ENCODE peak calls at places on chromosome 6, in ten cellular contexts. H, G, N, W, J, P, V, O, I and F are unnamed samples.

GRCh38 chr6:10355115-10355702 is 59.7 kb downstream of the TFAP2A start:
- DNase-seq in H (no peak), G (no peak), N (no peak), W (no peak), J (no peak), P (no peak), V (no peak), O (no peak), I (no peak), F (no peak)

GRCh38 chr6:42726485-42727083 is 4.2 kb upstream of the PRPH2 start:
- DNase-seq in H (peak; percentile 74), G (peak; percentile 51), N (peak; percentile 77), W (peak; percentile 61), J (peak; percentile 54), P (peak; percentile 76), V (peak; percentile 68), O (peak; percentile 90), I (peak; percentile 71), F (peak; percentile 86)

GRCh38 chr6:27178001-27178730 is 69.3 kb upstream of the PRSS16 start:
- DNase-seq in H (peak; percentile 71), G (peak; percentile 29), N (peak; percentile 87), W (peak; percentile 51), J (peak; percentile 51), P (peak; percentile 71), V (no peak), O (peak; percentile 84), I (no peak), F (peak; percentile 88)

GRCh38 chr6:20203561-20204528 is 8.4 kb downstream of the MBOAT1 start:
- DNase-seq in H (no peak), G (no peak), N (no peak), W (no peak), J (no peak), P (no peak), V (no peak), O (no peak), I (no peak), F (no peak)

GRCh38 chr6:160990847-160991410 is 640 bp upstream of the MAP3K4 start:
- DNase-seq in H (no peak), G (no peak), N (no peak), W (no peak), J (no peak), P (no peak), V (no peak), O (no peak), I (no peak), F (no peak)

GRCh38 chr6:138647006-138647405 is 126.6 kb upstream of the CCDC28A start:
- DNase-seq in H (no peak), G (no peak), N (no peak), W (no peak), J (no peak), P (no peak), V (no peak), O (peak; percentile 59), I (no peak), F (peak; percentile 73)

GRCh38 chr6:16184129-16184528 is 54.3 kb upstream of the GMPR start:
- DNase-seq in H (no peak), G (no peak), N (peak; percentile 81), W (no peak), J (no peak), P (no peak), V (no peak), O (no peak), I (no peak), F (peak; percentile 35)

GRCh38 chr6:32954983-32955802 is 2.3 kb upstream of the HLA-DMA start:
- DNase-seq in H (no peak), G (no peak), N (peak; percentile 89), W (no peak), J (no peak), P (peak; percentile 32), V (no peak), O (no peak), I (no peak), F (peak; percentile 31)

GRCh38 chr6:34462561-34462971 is 3.3 kb upstream of the PACSIN1 start:
- DNase-seq in H (no peak), G (no peak), N (peak; percentile 90), W (no peak), J (peak; percentile 62), P (no peak), V (no peak), O (no peak), I (no peak), F (peak; percentile 28)

GRCh38 chr6:26257272-26257671 is 107.7 kb upstream of the BTN3A2 start:
- DNase-seq in H (no peak), G (no peak), N (no peak), W (no peak), J (no peak), P (no peak), V (no peak), O (no peak), I (no peak), F (no peak)

GRCh38 chr6:157125531-157125930 is 197.8 kb downstream of the TMEM242 start:
- DNase-seq in H (no peak), G (no peak), N (no peak), W (no peak), J (no peak), P (no peak), V (no peak), O (no peak), I (no peak), F (no peak)

GRCh38 chr6:7953753-7954152 is 43.2 kb upstream of the TXNDC5 start:
- DNase-seq in H (no peak), G (no peak), N (no peak), W (no peak), J (no peak), P (no peak), V (no peak), O (no peak), I (no peak), F (no peak)

GRCh38 chr6:125871365-125871764 is 80.6 kb downstream of the NCOA7 start:
- DNase-seq in H (no peak), G (no peak), N (no peak), W (no peak), J (no peak), P (no peak), V (no peak), O (no peak), I (no peak), F (peak; percentile 20)

GRCh38 chr6:105317607-105318533 is 85.0 kb downstream of the PREP start:
- DNase-seq in H (no peak), G (no peak), N (peak; percentile 69), W (no peak), J (no peak), P (no peak), V (no peak), O (no peak), I (no peak), F (no peak)

GRCh38 chr6:49549691-49550412 is 616 bp upstream of the C6orf141 start:
- DNase-seq in H (peak; percentile 57), G (no peak), N (no peak), W (no peak), J (no peak), P (no peak), V (no peak), O (no peak), I (no peak), F (no peak)

GRCh38 chr6:47413752-47414516 is 63.7 kb upstream of the CD2AP start:
- DNase-seq in H (peak; percentile 48), G (no peak), N (no peak), W (peak; percentile 24), J (no peak), P (peak; percentile 51), V (peak; percentile 22), O (peak; percentile 55), I (peak; percentile 10), F (peak; percentile 63)

GRCh38 chr6:113696960-113697359 is 160.2 kb upstream of the MARCKS start:
- DNase-seq in H (no peak), G (no peak), N (no peak), W (no peak), J (no peak), P (no peak), V (no peak), O (no peak), I (no peak), F (peak; percentile 14)

GRCh38 chr6:45558858-45559257 is 181.1 kb upstream of the SUPT3H start:
- DNase-seq in H (no peak), G (no peak), N (no peak), W (no peak), J (no peak), P (no peak), V (no peak), O (no peak), I (no peak), F (no peak)

GRCh38 chr6:73739097-73739496 is 43.1 kb downstream of the CD109 start:
- DNase-seq in H (peak; percentile 75), G (no peak), N (no peak), W (no peak), J (no peak), P (peak; percentile 48), V (no peak), O (peak; percentile 66), I (no peak), F (peak; percentile 68)

GRCh38 chr6:159110013-159110412 is 59.2 kb upstream of the FNDC1 start:
- DNase-seq in H (peak; percentile 51), G (no peak), N (peak; percentile 87), W (no peak), J (no peak), P (peak; percentile 44), V (no peak), O (no peak), I (no peak), F (peak; percentile 53)

GRCh38 chr6:126033696-126034095 is 47.4 kb downstream of the TRMT11 start:
- DNase-seq in H (peak; percentile 32), G (no peak), N (peak; percentile 65), W (no peak), J (no peak), P (no peak), V (no peak), O (peak; percentile 88), I (no peak), F (peak; percentile 86)

GRCh38 chr6:7219310-7219709 is 93.7 kb downstream of the SSR1 start:
- DNase-seq in H (no peak), G (no peak), N (peak; percentile 45), W (no peak), J (no peak), P (no peak), V (no peak), O (no peak), I (no peak), F (peak; percentile 80)

GRCh38 chr6:54419885-54420284 is 111.6 kb downstream of the TINAG start:
- DNase-seq in H (no peak), G (no peak), N (no peak), W (no peak), J (no peak), P (no peak), V (no peak), O (peak; percentile 87), I (no peak), F (peak; percentile 87)

GRCh38 chr6:155807243-155807642 is 351.6 kb upstream of the NOX3 start:
- DNase-seq in H (no peak), G (no peak), N (no peak), W (no peak), J (no peak), P (no peak), V (no peak), O (no peak), I (no peak), F (no peak)

GRCh38 chr6:138296381-138296780 is 78.1 kb upstream of the PBOV1 start:
- DNase-seq in H (no peak), G (no peak), N (no peak), W (no peak), J (no peak), P (no peak), V (no peak), O (no peak), I (no peak), F (no peak)

GRCh38 chr6:34154668-34155447 is 9.0 kb upstream of the GRM4 start:
- DNase-seq in H (peak; percentile 63), G (peak; percentile 49), N (peak; percentile 94), W (peak; percentile 44), J (peak; percentile 26), P (peak; percentile 42), V (peak; percentile 95), O (no peak), I (no peak), F (peak; percentile 33)

GRCh38 chr6:111776236-111777189 is 96.7 kb downstream of the FYN start:
- DNase-seq in H (no peak), G (no peak), N (no peak), W (no peak), J (no peak), P (no peak), V (no peak), O (no peak), I (no peak), F (peak; percentile 49)

GRCh38 chr6:167553716-167554115 is 228.8 kb downstream of the TTLL2 start:
- DNase-seq in H (no peak), G (no peak), N (no peak), W (no peak), J (no peak), P (no peak), V (no peak), O (no peak), I (no peak), F (no peak)